ENCODE peak calls at places on chromosomes 4 and X, in seven cellular contexts. Z is GM06990, I is upper lobe of right lung, H is tibial artery, S is B cell, R is HFF-Myc, B is SK-N-SH. F is an unnamed sample.

GRCh38 chr4:6516762-6517161 is 44.3 kb upstream of the PPP2R2C start:
- DNase-seq in B (no peak), Z (no peak), I (no peak), H (no peak), S (no peak), R (no peak), F (no peak)

GRCh38 chr4:161936625-161937133 is 227.1 kb downstream of the FSTL5 start:
- DNase-seq in R (peak), I (no peak), B (peak), S (no peak), Z (no peak), H (no peak), F (no peak)

GRCh38 chrX:137195296-137195695 is 161.5 kb upstream of the GPR101 start:
- DNase-seq in S (no peak), Z (no peak), B (no peak), H (no peak), I (no peak), R (no peak), F (no peak)

GRCh38 chr4:107183155-107183774 is 147.2 kb upstream of the DKK2 start:
- DNase-seq in Z (peak), B (peak), S (peak), R (peak), H (no peak), I (no peak), F (peak)

GRCh38 chr4:126701756-126702155 is 931.0 kb upstream of the INTU start:
- DNase-seq in I (no peak), S (no peak), R (no peak), Z (no peak), H (no peak), B (no peak), F (no peak)

GRCh38 chr4:119626420-119626819 is 2.2 kb downstream of the PDE5A start:
- DNase-seq in R (no peak), B (no peak), I (no peak), Z (no peak), H (no peak), S (no peak), F (no peak)

GRCh38 chr4:54386270-54386669 is 157.2 kb downstream of the PDGFRA start:
- DNase-seq in I (no peak), S (no peak), Z (no peak), R (no peak), H (no peak), B (no peak), F (no peak)

GRCh38 chr4:64617813-64618212 is 208.6 kb upstream of the TECRL start:
- DNase-seq in B (no peak), R (no peak), S (no peak), H (no peak), Z (no peak), I (no peak), F (no peak)

GRCh38 chr4:25861951-25862410 is 807 bp downstream of the SEL1L3 start:
- DNase-seq in I (no peak), S (peak), Z (peak), R (no peak), H (no peak), B (no peak), F (no peak)

GRCh38 chr4:41122775-41123174 is 91.6 kb downstream of the APBB2 start:
- DNase-seq in Z (no peak), S (no peak), B (no peak), H (no peak), R (no peak), I (no peak), F (no peak)

GRCh38 chr4:89489338-89489771 is 181.8 kb upstream of the GPRIN3 start:
- DNase-seq in I (no peak), S (no peak), B (peak), H (peak), Z (no peak), R (no peak), F (no peak)

GRCh38 chrX:48961585-48962091 is 4.2 kb upstream of the OTUD5 start:
- DNase-seq in S (no peak), R (no peak), Z (no peak), B (no peak), I (no peak), H (peak), F (no peak)

GRCh38 chr4:52861171-52861873 is 795 bp upstream of the RASL11B start:
- DNase-seq in H (no peak), I (no peak), B (no peak), R (no peak), Z (no peak), S (no peak), F (no peak)

GRCh38 chr4:24226018-24226417 is 336.2 kb upstream of the PPARGC1A start:
- DNase-seq in Z (no peak), I (no peak), S (no peak), H (no peak), B (no peak), R (peak), F (no peak)

GRCh38 chr4:119480331-119480730 is 148.3 kb downstream of the PDE5A start:
- DNase-seq in H (no peak), I (no peak), R (no peak), Z (no peak), B (no peak), S (no peak), F (no peak)

GRCh38 chr4:27084685-27085356 is 224.2 kb downstream of the STIM2 start:
- DNase-seq in S (peak), R (no peak), Z (peak), I (peak), H (no peak), B (peak), F (no peak)

GRCh38 chr4:43843501-43843900 is 605.1 kb downstream of the KCTD8 start:
- DNase-seq in H (no peak), S (no peak), R (no peak), B (no peak), I (no peak), Z (no peak), F (no peak)

GRCh38 chrX:55488559-55489314 is 911 bp downstream of the USP51 start:
- DNase-seq in B (peak), S (peak), Z (peak), H (peak), R (no peak), I (peak), F (peak)

GRCh38 chrX:155718964-155719586 is 106.3 kb upstream of the TMLHE start:
- DNase-seq in Z (no peak), B (no peak), R (no peak), H (no peak), S (no peak), I (no peak), F (no peak)

GRCh38 chr4:74376888-74377483 is 12.0 kb downstream of the EREG start:
- DNase-seq in H (no peak), B (peak), I (no peak), R (peak), Z (no peak), S (peak), F (peak)

GRCh38 chr4:120132935-120133334 is 66.3 kb upstream of the MAD2L1 start:
- DNase-seq in H (no peak), R (no peak), B (no peak), I (no peak), Z (no peak), S (no peak), F (no peak)

GRCh38 chr4:43776371-43776770 is 672.2 kb downstream of the KCTD8 start:
- DNase-seq in H (no peak), R (no peak), I (no peak), S (no peak), Z (peak), B (peak), F (no peak)

GRCh38 chr4:56181140-56181950 is 205.9 kb downstream of the AASDH start:
- DNase-seq in B (no peak), S (no peak), I (no peak), R (peak), H (no peak), Z (no peak), F (no peak)

GRCh38 chr4:8192748-8193738 is 6.0 kb upstream of the SH3TC1 start:
- DNase-seq in H (peak), R (no peak), B (peak), I (no peak), S (peak), Z (peak), F (peak)

GRCh38 chrX:123731258-123731986 is 1.4 kb downstream of the THOC2 start:
- DNase-seq in I (peak), H (no peak), Z (no peak), S (peak), B (peak), R (no peak), F (peak)

GRCh38 chr4:75639124-75639695 is 8.9 kb upstream of the CDKL2 start:
- DNase-seq in H (no peak), Z (no peak), S (no peak), R (no peak), I (peak), B (no peak), F (no peak)

GRCh38 chrX:7110821-7111276 is 36.7 kb upstream of the STS start:
- DNase-seq in H (no peak), S (peak), I (no peak), Z (peak), R (no peak), B (no peak), F (peak)

GRCh38 chrX:120401301-120401700 is 39.4 kb downstream of the ATP1B4 start:
- DNase-seq in S (no peak), H (no peak), R (no peak), Z (no peak), I (no peak), B (no peak), F (no peak)

GRCh38 chr4:121484633-121485032 is 103.8 kb upstream of the QRFPR start:
- DNase-seq in B (peak), I (peak), R (peak), Z (no peak), S (peak), H (no peak), F (peak)

GRCh38 chr4:143389543-143390195 is 53.0 kb downstream of the GAB1 start:
- DNase-seq in B (no peak), S (no peak), Z (no peak), R (no peak), I (no peak), H (no peak), F (no peak)

GRCh38 chr4:109434007-109434792 is 585 bp downstream of the SEC24B start:
- DNase-seq in Z (peak), R (no peak), S (peak), I (peak), H (peak), B (peak), F (peak)

GRCh38 chr4:116358633-116359222 is 726.6 kb downstream of the TRAM1L1 start:
- DNase-seq in S (peak), B (peak), H (peak), I (no peak), R (peak), Z (peak), F (peak)

GRCh38 chr4:83010111-83010521 is 507 bp downstream of the LIN54 start:
- DNase-seq in Z (no peak), B (no peak), R (no peak), I (no peak), H (no peak), S (no peak), F (peak)

GRCh38 chr4:147822128-147822527 is 90.2 kb downstream of the ARHGAP10 start:
- DNase-seq in B (no peak), I (peak), R (no peak), Z (no peak), H (peak), S (no peak), F (peak)

GRCh38 chrX:14015941-14016340 is 13.8 kb downstream of the GEMIN8 start:
- DNase-seq in B (no peak), S (no peak), I (no peak), R (no peak), H (no peak), Z (no peak), F (no peak)

GRCh38 chr4:53505947-53506346 is 85.3 kb downstream of the LNX1 start:
- DNase-seq in I (no peak), H (no peak), R (no peak), B (no peak), S (no peak), Z (no peak), F (no peak)

GRCh38 chr4:39433878-39434492 is 24.7 kb downstream of the RPL9 start:
- DNase-seq in R (no peak), S (no peak), I (no peak), Z (no peak), B (no peak), H (no peak), F (no peak)

GRCh38 chr4:39441593-39441992 is 17.1 kb downstream of the RPL9 start:
- DNase-seq in Z (no peak), S (no peak), B (no peak), R (no peak), I (no peak), H (no peak), F (no peak)

DNA sequence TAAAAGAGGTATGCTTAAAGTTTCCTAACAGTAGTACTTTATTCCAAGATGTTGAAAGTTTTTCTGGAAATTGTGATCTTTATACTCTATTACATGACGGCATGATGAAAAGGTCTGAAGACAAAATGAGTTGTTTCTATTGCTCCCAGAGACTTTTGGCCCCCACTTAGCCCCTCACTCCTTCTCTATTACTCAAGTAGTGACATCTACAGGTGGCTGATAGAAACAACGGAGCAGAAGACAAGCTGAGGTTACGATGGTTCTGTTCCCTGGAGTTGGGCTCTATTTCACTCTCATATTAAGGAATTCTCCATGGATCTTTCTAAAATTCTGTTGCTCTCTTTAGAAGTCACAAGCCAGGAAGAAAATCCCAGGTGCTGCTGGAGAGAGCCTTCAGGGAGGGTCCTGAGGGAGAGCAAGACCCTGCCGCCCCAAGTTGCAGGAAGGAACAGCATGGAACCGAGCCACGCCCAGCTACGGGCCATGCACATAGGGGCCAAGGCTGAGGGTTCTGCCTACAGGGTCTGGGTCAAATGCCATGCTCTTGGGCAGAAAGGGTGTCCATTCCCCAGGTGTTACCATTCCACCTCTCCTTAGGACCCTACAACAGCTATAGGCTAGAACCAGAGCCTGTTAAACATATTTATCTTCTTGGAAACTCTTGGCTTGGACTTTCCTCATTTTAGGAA is 22.7 kb downstream of the RPL9 start:
- DNase-seq in H (no peak), R (no peak), B (no peak), S (no peak), I (no peak), Z (no peak), F (no peak)
- TF ChIP-seq CTCF in H (no peak), R (no peak), B (peak), S (no peak), I (no peak), Z (peak), F (peak)

GRCh38 chr4:72323227-72323626 is 245.8 kb downstream of the ADAMTS3 start:
- DNase-seq in H (no peak), I (no peak), S (no peak), B (no peak), Z (no peak), R (no peak), F (no peak)
- TF ChIP-seq CTCF in H (no peak), I (no peak), S (no peak), B (no peak), Z (no peak), R (no peak), F (no peak)

GRCh38 chr4:151942971-151943370 is 182.2 kb upstream of the GATB start:
- DNase-seq in H (no peak), R (no peak), B (no peak), I (no peak), S (no peak), Z (no peak), F (no peak)
- TF ChIP-seq CTCF in H (no peak), R (no peak), B (no peak), I (no peak), S (no peak), Z (no peak), F (no peak)

DNA sequence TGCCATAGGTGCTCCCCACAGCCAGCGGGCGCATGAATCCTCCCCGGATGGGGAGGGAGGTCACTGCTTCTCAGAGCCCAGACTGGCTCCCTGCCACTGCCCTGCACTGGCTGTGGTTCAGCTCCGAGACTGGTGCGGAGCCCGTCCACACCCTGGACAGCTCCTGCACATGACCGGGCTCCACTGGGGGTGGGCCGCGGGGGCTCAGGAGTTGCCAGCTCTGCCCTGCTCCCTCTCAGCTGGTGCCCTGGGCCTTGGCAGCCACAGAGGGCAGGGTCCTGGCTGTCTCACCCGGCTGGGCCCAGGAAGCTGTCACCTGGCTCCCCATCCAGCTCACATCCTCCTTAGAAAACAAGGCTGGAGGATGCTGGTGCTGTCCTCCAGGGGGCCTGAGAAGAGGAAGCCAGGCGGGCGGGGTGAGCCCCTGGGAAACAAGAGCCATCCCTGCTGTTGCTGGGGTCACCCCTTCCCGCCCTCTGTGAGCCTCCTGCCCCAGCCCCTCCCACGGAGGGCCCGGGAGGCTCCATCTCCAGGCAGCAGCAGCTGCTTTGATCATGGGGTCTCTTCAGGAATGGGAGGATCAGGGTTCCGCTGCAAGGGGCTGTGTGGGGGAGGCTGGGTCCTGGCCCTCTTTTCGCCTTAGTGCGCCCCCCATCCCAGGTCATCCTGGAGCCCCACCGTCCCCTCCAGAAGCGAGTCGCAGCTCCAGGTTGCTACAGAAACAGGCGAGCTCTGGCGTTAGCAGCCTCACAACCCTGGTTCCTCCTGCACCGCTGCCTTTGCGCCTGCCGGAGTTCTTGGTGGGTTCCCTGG is 64.7 kb upstream of the ADRA2C start:
- DNase-seq in H (no peak), Z (no peak), B (no peak), S (no peak), I (peak), R (no peak), F (no peak)
- TF ChIP-seq CTCF in H (no peak), Z (no peak), B (no peak), S (no peak), I (no peak), R (no peak), F (no peak)